ENCODE peak calls at places on chromosomes 6 and 20, in eight cellular contexts. K is esophagus mucosa; G is mucosa of descending colon; M is activated CD8-positive, alpha-beta T cell treated with anti-CD3 and anti-CD28 coated beads for 36 hours; C is PC-3; Q is foreskin keratinocyte; J is IMR-90; P is stimulated activated naive CD8-positive, alpha-beta T cell treated with anti-CD3 and anti-CD28 coated beads, Interleukin-15, Interleukin-2, amounts not matched to agents 100 U/mL and 50 U/mL, for 24 hours. N is an unnamed sample.

GRCh38 chr20:63651942-63652191 is 1.4 kb downstream of the STMN3 start:
- ATAC-seq in K (peak), G (peak), M (peak), C (peak), Q (no peak), J (no peak), P (no peak), N (no peak)

GRCh38 chr6:156416392-156416791 is 360.8 kb upstream of the ARID1B start:
- ATAC-seq in K (peak), G (no peak), M (no peak), C (no peak), Q (no peak), J (no peak), P (no peak), N (no peak)

GRCh38 chr6:3294921-3295871 is 36.4 kb downstream of the PSMG4 start:
- ATAC-seq in K (no peak), G (peak), M (no peak), C (no peak), Q (no peak), J (no peak), P (no peak), N (peak)

GRCh38 chr20:40893610-40894242 is 134.9 kb upstream of the TOP1 start:
- ATAC-seq in K (no peak), G (no peak), M (no peak), C (no peak), Q (no peak), J (no peak), P (no peak), N (no peak)

GRCh38 chr6:149289192-149289741 is 28.2 kb upstream of the TAB2 start:
- ATAC-seq in K (no peak), G (no peak), M (peak), C (no peak), Q (no peak), J (no peak), P (peak), N (no peak)

GRCh38 chr6:4108561-4109093 is 26.7 kb downstream of the ECI2 start:
- ATAC-seq in K (no peak), G (no peak), M (no peak), C (no peak), Q (no peak), J (no peak), P (no peak), N (no peak)

GRCh38 chr6:13461805-13462204 is 25.6 kb downstream of the GFOD1 start:
- ATAC-seq in K (peak), G (no peak), M (no peak), C (no peak), Q (peak), J (no peak), P (no peak), N (no peak)

GRCh38 chr20:10219993-10220750 is 1.5 kb downstream of the SNAP25 start:
- ATAC-seq in K (no peak), G (no peak), M (no peak), C (no peak), Q (no peak), J (no peak), P (no peak), N (no peak)

GRCh38 chr20:42430525-42431046 is 759.1 kb downstream of the PTPRT start:
- ATAC-seq in K (no peak), G (no peak), M (no peak), C (no peak), Q (no peak), J (no peak), P (no peak), N (no peak)

GRCh38 chr6:167858842-167859520 is 32.3 kb downstream of the AFDN start:
- ATAC-seq in K (no peak), G (peak), M (no peak), C (no peak), Q (no peak), J (no peak), P (no peak), N (no peak)

GRCh38 chr6:132466952-132467351 is 46.0 kb downstream of the STX7 start:
- ATAC-seq in K (no peak), G (no peak), M (no peak), C (no peak), Q (no peak), J (peak), P (no peak), N (no peak)

GRCh38 chr6:26273673-26274595 is 91.1 kb upstream of the BTN3A2 start:
- ATAC-seq in K (no peak), G (no peak), M (peak), C (no peak), Q (no peak), J (no peak), P (peak), N (no peak)

GRCh38 chr6:133396225-133396624 is 155.1 kb downstream of the EYA4 start:
- ATAC-seq in K (no peak), G (no peak), M (no peak), C (no peak), Q (peak), J (no peak), P (no peak), N (no peak)